ENCODE peak calls at places on chromosome 14, in eight cellular contexts. X, Y, U, S, R, V, T and E are unnamed samples.

GRCh38 chr14:90600619-90601018 is 203.8 kb downstream of the CALM1 start:
- DNase-seq in Y (no peak), S (no peak), T (no peak), V (no peak), X (no peak), R (no peak), U (no peak), E (no peak)

GRCh38 chr14:106578479-106578878 is 1052.1 kb downstream of the TMEM121 start:
- DNase-seq in V (no peak), X (no peak), Y (no peak), T (no peak), S (no peak), U (no peak), R (no peak), E (no peak)

GRCh38 chr14:77012193-77012592 is 16.3 kb downstream of the IRF2BPL start:
- DNase-seq in Y (no peak), U (no peak), X (no peak), R (no peak), T (no peak), S (no peak), V (no peak), E (no peak)

GRCh38 chr14:99734406-99735051 is 50.4 kb downstream of the CYP46A1 start:
- DNase-seq in T (no peak), X (no peak), R (peak), Y (no peak), U (peak), S (no peak), V (no peak), E (peak)

GRCh38 chr14:72732022-72732780 is 161.7 kb downstream of the DPF3 start:
- DNase-seq in S (no peak), U (no peak), X (no peak), R (no peak), Y (no peak), T (no peak), V (no peak), E (no peak)

GRCh38 chr14:72742682-72743195 is 151.2 kb downstream of the DPF3 start:
- DNase-seq in U (no peak), V (no peak), R (peak), X (no peak), S (no peak), T (no peak), Y (no peak), E (no peak)

GRCh38 chr14:76644875-76645518 is 116.3 kb upstream of the VASH1 start:
- DNase-seq in T (no peak), Y (peak), U (no peak), R (no peak), S (peak), V (peak), X (peak), E (peak)

GRCh38 chr14:65483647-65484046 is 71.1 kb downstream of the FUT8 start:
- DNase-seq in X (no peak), T (no peak), S (no peak), V (no peak), U (no peak), R (no peak), Y (no peak), E (no peak)

GRCh38 chr14:91127411-91127810 is 13.5 kb downstream of the DGLUCY start:
- DNase-seq in Y (no peak), S (peak), X (no peak), U (peak), V (no peak), R (peak), T (peak), E (no peak)

GRCh38 chr14:64303471-64303917 is 9.3 kb upstream of the ESR2 start:
- DNase-seq in T (peak), S (peak), V (no peak), X (no peak), R (no peak), U (no peak), Y (peak), E (no peak)

GRCh38 chr14:101736071-101736470 is 25.4 kb upstream of the PPP2R5C start:
- DNase-seq in U (no peak), T (no peak), S (no peak), X (no peak), V (no peak), R (no peak), Y (no peak), E (no peak)

GRCh38 chr14:42057176-42057575 is 450.5 kb downstream of the LRFN5 start:
- DNase-seq in X (no peak), R (no peak), V (no peak), Y (peak), T (no peak), U (no peak), S (no peak), E (no peak)

GRCh38 chr14:24895243-24895583 is 154.7 kb downstream of the STXBP6 start:
- DNase-seq in T (no peak), Y (no peak), V (no peak), R (no peak), S (no peak), U (no peak), X (no peak), E (no peak)

GRCh38 chr14:70718383-70719123 is 76.8 kb downstream of the TTC9 start:
- DNase-seq in S (peak), Y (no peak), X (no peak), U (no peak), V (no peak), R (no peak), T (no peak), E (no peak)

GRCh38 chr14:64203366-64204006 is 90.7 kb downstream of the ESR2 start:
- DNase-seq in X (no peak), S (no peak), Y (no peak), T (peak), U (no peak), V (no peak), R (no peak), E (no peak)

GRCh38 chr14:99574099-99574880 is 29.7 kb downstream of the CCDC85C start:
- DNase-seq in Y (peak), S (peak), R (peak), X (no peak), T (no peak), V (no peak), U (no peak), E (peak)

GRCh38 chr14:79540394-79540793 is 670.9 kb downstream of the DIO2 start:
- DNase-seq in R (no peak), T (no peak), Y (no peak), U (no peak), S (no peak), X (no peak), V (no peak), E (no peak)

GRCh38 chr14:97687944-97688625 is 890.9 kb downstream of the VRK1 start:
- DNase-seq in Y (no peak), V (no peak), R (no peak), U (no peak), X (no peak), T (no peak), S (no peak), E (no peak)

GRCh38 chr14:76584271-76584702 is 177.0 kb upstream of the VASH1 start:
- DNase-seq in R (no peak), X (no peak), S (no peak), U (no peak), Y (no peak), V (no peak), T (no peak), E (no peak)

GRCh38 chr14:89673499-89674225 is 256.6 kb upstream of the FOXN3 start:
- DNase-seq in S (no peak), X (no peak), U (no peak), Y (peak), T (no peak), V (no peak), R (no peak), E (no peak)

GRCh38 chr14:72369106-72369505 is 436.9 kb downstream of the RGS6 start:
- DNase-seq in S (no peak), V (no peak), X (no peak), U (no peak), T (no peak), R (no peak), Y (no peak), E (no peak)

GRCh38 chr14:101019974-101020710 is 116.6 kb upstream of the RTL1 start:
- DNase-seq in S (no peak), T (no peak), Y (no peak), U (no peak), V (no peak), R (peak), X (peak), E (peak)

GRCh38 chr14:65412881-65413738 is 580 bp downstream of the FUT8 start:
- DNase-seq in T (no peak), X (no peak), U (peak), Y (peak), R (peak), S (peak), V (peak), E (no peak)

GRCh38 chr14:51520087-51520486 is 131.6 kb upstream of the FRMD6 start:
- DNase-seq in T (no peak), V (no peak), X (no peak), R (no peak), Y (peak), U (no peak), S (no peak), E (no peak)

GRCh38 chr14:65864993-65865392 is 452.5 kb downstream of the FUT8 start:
- DNase-seq in T (no peak), U (no peak), S (no peak), V (no peak), R (no peak), X (no peak), Y (no peak), E (no peak)

GRCh38 chr14:65637780-65638179 is 225.2 kb downstream of the FUT8 start:
- DNase-seq in T (no peak), R (no peak), S (peak), V (no peak), U (no peak), X (no peak), Y (no peak), E (no peak)

GRCh38 chr14:30443368-30444007 is 115.5 kb upstream of the G2E3 start:
- DNase-seq in Y (peak), U (no peak), S (peak), R (no peak), X (no peak), T (peak), V (no peak), E (no peak)

GRCh38 chr14:27995688-27996087 is 770.9 kb upstream of the FOXG1 start:
- DNase-seq in R (no peak), S (no peak), T (no peak), V (no peak), U (no peak), Y (no peak), X (no peak), E (no peak)

GRCh38 chr14:90829677-90830076 is 13.4 kb upstream of the TTC7B start:
- DNase-seq in S (no peak), U (no peak), V (no peak), Y (no peak), X (no peak), R (no peak), T (peak), E (no peak)

GRCh38 chr14:29465095-29465494 is 462.6 kb downstream of the PRKD1 start:
- DNase-seq in U (no peak), Y (peak), X (no peak), V (no peak), S (no peak), R (no peak), T (no peak), E (no peak)

GRCh38 chr14:87230726-87231125 is 762.3 kb downstream of the GALC start:
- DNase-seq in U (no peak), S (no peak), R (no peak), V (no peak), T (no peak), Y (no peak), X (no peak), E (no peak)

GRCh38 chr14:31026395-31027096 is 367 bp upstream of the STRN3 start:
- DNase-seq in X (peak), V (peak), U (peak), R (peak), T (peak), S (peak), Y (peak), E (peak)

GRCh38 chr14:84874436-84874835 is 655.5 kb upstream of the FLRT2 start:
- DNase-seq in T (no peak), Y (no peak), S (no peak), X (no peak), R (no peak), V (no peak), U (no peak), E (no peak)

GRCh38 chr14:22524784-22525161 is 64.3 kb downstream of the DAD1 start:
- DNase-seq in X (no peak), U (no peak), Y (no peak), T (no peak), R (no peak), S (peak), V (no peak), E (no peak)

GRCh38 chr14:77151918-77152588 is 10.5 kb upstream of the ZDHHC22 start:
- DNase-seq in X (no peak), S (peak), V (no peak), U (no peak), Y (peak), T (peak), R (no peak), E (no peak)

DNA sequence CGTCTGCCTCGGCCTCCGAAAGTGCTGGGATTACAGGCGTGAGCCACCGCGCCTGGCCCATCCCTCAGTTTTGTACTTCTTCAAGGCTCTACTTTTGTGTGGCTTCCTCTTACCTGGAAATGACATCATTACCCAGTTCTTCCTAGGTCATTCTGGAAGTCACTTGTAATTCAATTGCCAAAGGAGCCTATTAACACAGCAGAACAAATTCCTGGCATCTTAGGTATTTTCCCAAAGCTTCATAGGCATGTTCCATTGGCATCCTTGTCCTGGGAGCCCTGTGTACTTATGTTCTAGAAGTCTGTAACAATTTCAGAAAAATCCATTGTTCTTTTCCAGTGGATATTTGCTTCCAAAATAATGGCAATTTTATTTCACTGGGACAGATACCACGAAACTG is 60.6 kb downstream of the DAAM1 start:
- DNase-seq in X (no peak), V (no peak), U (peak), Y (no peak), T (no peak), R (no peak), S (no peak), E (no peak)
- TF ChIP-seq CTCF in X (no peak), V (no peak), U (no peak), Y (no peak), T (no peak), R (no peak), S (no peak), E (no peak)

DNA sequence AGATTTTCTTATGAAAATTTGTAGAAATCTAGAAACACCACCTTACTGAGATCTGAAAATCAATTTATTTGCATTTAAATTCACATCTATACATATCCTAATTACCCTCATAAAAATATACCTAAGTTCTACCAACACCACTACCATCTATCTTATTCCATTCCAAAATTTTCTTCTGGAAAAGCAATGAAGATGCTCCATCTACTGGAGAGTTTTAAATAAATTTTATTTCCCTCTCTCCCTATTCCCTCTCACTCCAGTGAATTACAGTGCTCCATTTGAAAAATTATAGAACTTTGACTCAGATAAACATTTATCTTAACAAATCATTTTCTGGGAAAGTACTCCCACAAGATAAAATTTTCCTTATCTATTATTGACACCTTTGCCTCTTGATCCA is 2.3 kb upstream of the C14orf39 start:
- DNase-seq in Y (no peak), V (no peak), T (no peak), U (no peak), R (no peak), S (no peak), X (no peak), E (no peak)
- TF ChIP-seq CTCF in Y (no peak), V (peak), T (no peak), U (no peak), R (peak), S (peak), X (peak), E (no peak)

GRCh38 chr14:95196268-95196667 is 38.9 kb upstream of the DICER1 start:
- DNase-seq in V (no peak), U (no peak), Y (peak), R (no peak), S (peak), X (no peak), T (no peak), E (no peak)
- TF ChIP-seq CTCF in V (peak), U (peak), Y (peak), R (peak), S (no peak), X (peak), T (no peak), E (no peak)

GRCh38 chr14:104157303-104157928 is 19.0 kb downstream of the KIF26A start:
- DNase-seq in R (no peak), V (no peak), X (no peak), S (no peak), U (no peak), T (no peak), Y (no peak), E (no peak)
- TF ChIP-seq CTCF in R (peak), V (peak), X (peak), S (no peak), U (no peak), T (no peak), Y (peak), E (no peak)

GRCh38 chr14:88439088-88439487 is 53.6 kb downstream of the SPATA7 start:
- DNase-seq in X (no peak), U (no peak), R (no peak), Y (no peak), V (no peak), S (no peak), T (no peak), E (no peak)

GRCh38 chr14:88437659-88438058 is 52.2 kb downstream of the SPATA7 start:
- DNase-seq in S (no peak), X (no peak), R (no peak), V (no peak), Y (peak), U (no peak), T (no peak), E (no peak)
- TF ChIP-seq CTCF in S (no peak), X (no peak), R (peak), V (peak), Y (peak), U (no peak), T (no peak), E (no peak)

GRCh38 chr14:68960123-68960522 is 19.0 kb downstream of the ACTN1 start:
- DNase-seq in X (no peak), U (no peak), Y (no peak), R (no peak), S (no peak), T (no peak), V (no peak), E (no peak)

GRCh38 chr14:68956728-68957127 is 22.4 kb downstream of the ACTN1 start:
- DNase-seq in T (no peak), U (no peak), S (no peak), X (no peak), V (no peak), Y (peak), R (no peak), E (no peak)

GRCh38 chr14:68958553-68958952 is 20.5 kb downstream of the ACTN1 start:
- DNase-seq in U (no peak), V (no peak), Y (no peak), T (no peak), R (no peak), X (no peak), S (no peak), E (no peak)

GRCh38 chr14:68957688-68958248 is 21.3 kb downstream of the ACTN1 start:
- DNase-seq in R (no peak), Y (peak), U (no peak), S (no peak), V (no peak), T (no peak), X (no peak), E (no peak)

GRCh38 chr14:68959035-68959434 is 20.1 kb downstream of the ACTN1 start:
- DNase-seq in Y (peak), S (no peak), T (no peak), V (no peak), U (no peak), R (no peak), X (no peak), E (no peak)
- TF ChIP-seq CTCF in Y (no peak), S (no peak), T (no peak), V (no peak), U (no peak), R (no peak), X (no peak), E (no peak)

DNA sequence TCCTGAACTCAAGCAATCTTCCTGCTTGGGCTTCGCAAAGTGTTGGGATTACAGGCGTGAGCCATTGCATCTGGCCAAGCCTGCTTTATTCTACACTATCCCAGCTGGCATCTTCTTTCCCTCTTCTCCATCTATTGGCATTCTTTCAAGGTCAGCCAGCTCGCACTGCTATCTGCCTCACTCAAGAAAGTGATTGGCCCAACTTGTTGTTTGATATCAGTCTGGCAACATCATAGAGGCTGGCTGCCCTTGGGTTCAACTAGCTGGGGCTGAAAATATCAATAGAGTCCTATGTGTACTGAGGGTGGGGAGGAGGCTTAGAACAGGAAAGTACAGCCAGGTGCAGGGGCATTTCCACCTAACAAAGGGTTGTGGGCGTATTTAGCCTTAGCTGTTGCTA is 17.1 kb downstream of the GMFB start:
- DNase-seq in V (no peak), R (no peak), Y (no peak), S (no peak), T (no peak), U (no peak), X (no peak), E (no peak)
- TF ChIP-seq CTCF in V (no peak), R (no peak), Y (no peak), S (no peak), T (no peak), U (no peak), X (no peak), E (no peak)

GRCh38 chr14:49999826-50000214 is 106.9 kb downstream of the ARF6 start:
- DNase-seq in Y (no peak), V (no peak), S (no peak), U (no peak), X (no peak), R (no peak), T (no peak), E (no peak)
- TF ChIP-seq CTCF in Y (no peak), V (no peak), S (no peak), U (no peak), X (no peak), R (no peak), T (no peak), E (no peak)

GRCh38 chr14:21066882-21067502 is 3.1 kb upstream of the ARHGEF40 start:
- DNase-seq in T (no peak), V (no peak), U (no peak), R (peak), X (no peak), Y (peak), S (peak), E (no peak)
- TF ChIP-seq CTCF in T (peak), V (peak), U (no peak), R (no peak), X (no peak), Y (peak), S (no peak), E (no peak)

GRCh38 chr14:95998656-95999055 is 40.5 kb upstream of the C14orf132 start:
- DNase-seq in T (no peak), U (no peak), Y (peak), R (no peak), S (peak), V (no peak), X (no peak), E (no peak)
- TF ChIP-seq CTCF in T (no peak), U (peak), Y (peak), R (peak), S (peak), V (peak), X (peak), E (no peak)